ENCODE peak calls at places on chromosomes 5 and 9, in seven cellular contexts. S is GM23338, B is HCT116, K is SK-N-SH, H is HepG2, Y is GM12878, L is K562. Q is an unnamed sample. For H3K36me3, the result is how much of the 10 kb centered on the place peaks cover.

GRCh38 chr5:119070578-119070827 is 384 bp upstream of the DMXL1 start:
- DNase-seq in B (no peak), Y (no peak), S (peak), K (peak), H (no peak), L (no peak), Q (no peak)

GRCh38 chr5:43312699-43313034 is 545 bp downstream of the HMGCS1 start:
- DNase-seq in K (no peak), B (no peak), H (no peak), S (no peak), L (no peak), Y (no peak), Q (no peak)

GRCh38 chr5:165334186-165334585 is 1828.8 kb downstream of the MAT2B start:
- DNase-seq in S (no peak), B (no peak), L (no peak), H (no peak), K (no peak), Y (no peak), Q (no peak)

GRCh38 chr9:115775669-115776068 is 377.9 kb upstream of the PAPPA start:
- DNase-seq in H (no peak), B (no peak), S (no peak), K (no peak), L (no peak), Y (no peak), Q (no peak)

GRCh38 chr5:125148076-125148475 is 401.6 kb upstream of the ZNF608 start:
- DNase-seq in B (no peak), K (no peak), Y (no peak), S (no peak), L (no peak), H (no peak), Q (no peak)

GRCh38 chr9:105637787-105638395 is 24.4 kb upstream of the TAL2 start:
- DNase-seq in H (no peak), Y (no peak), S (peak), L (no peak), B (no peak), K (no peak), Q (no peak)

GRCh38 chr5:3385874-3386536 is 209.6 kb upstream of the IRX1 start:
- DNase-seq in B (no peak), H (no peak), K (no peak), L (no peak), Y (no peak), S (no peak), Q (no peak)

GRCh38 chr5:177987326-177987725 is 8.7 kb downstream of the PROP1 start:
- DNase-seq in B (no peak), K (no peak), Y (no peak), S (no peak), L (no peak), H (no peak), Q (no peak)

GRCh38 chr9:129411501-129412175 is 209.3 kb downstream of the C9orf50 start:
- DNase-seq in L (no peak), B (no peak), Y (no peak), S (no peak), K (no peak), H (no peak), Q (no peak)

DNA sequence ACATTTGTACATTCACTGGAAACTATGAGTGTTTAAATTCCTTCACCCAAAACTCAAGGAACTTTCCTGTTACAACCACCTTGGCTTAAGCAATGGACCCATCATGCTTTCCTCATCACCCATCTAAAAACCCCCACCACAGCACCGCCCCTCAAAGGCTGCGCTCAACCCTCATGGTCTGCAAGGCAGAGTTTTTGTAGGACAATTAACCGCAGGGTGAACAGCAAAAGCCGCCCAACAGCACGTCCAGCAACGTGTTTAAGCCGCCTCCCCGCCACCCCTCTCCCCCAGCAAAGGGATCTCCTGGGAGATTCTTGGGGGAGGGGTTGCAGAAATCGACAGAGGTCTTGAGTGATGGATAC is 2.0 kb downstream of the ROR2 start:
- DNase-seq in K (peak), Y (no peak), L (peak), B (no peak), H (no peak), S (peak), Q (no peak)
- H3K4me3 ChIP-seq in K (no peak), Y (no peak), L (peak), B (peak), H (no peak), S (peak), Q (peak)

GRCh38 chr9:7121664-7122063 is 363.9 kb downstream of the KDM4C start:
- DNase-seq in L (no peak), S (no peak), B (no peak), Y (no peak), H (no peak), K (no peak), Q (no peak)

GRCh38 chr9:7121055-7121454 is 363.3 kb downstream of the KDM4C start:
- DNase-seq in B (no peak), L (peak), S (no peak), K (no peak), H (no peak), Y (peak), Q (no peak)

GRCh38 chr9:7123743-7124142 is 366.0 kb downstream of the KDM4C start:
- DNase-seq in S (no peak), K (no peak), B (peak), L (no peak), Y (no peak), H (no peak), Q (no peak)

GRCh38 chr9:7129391-7129790 is 371.6 kb downstream of the KDM4C start:
- DNase-seq in K (no peak), H (no peak), Y (no peak), S (peak), L (no peak), B (no peak), Q (no peak)

GRCh38 chr9:7125231-7125630 is 367.5 kb downstream of the KDM4C start:
- DNase-seq in B (no peak), L (no peak), H (no peak), Y (no peak), K (no peak), S (no peak), Q (no peak)
- H3K36me3 ChIP-seq in B (under half), L (under half), H (under half), Y (under half), K (under half), S (under half), Q (under half)

GRCh38 chr5:42168091-42168670 is 243.1 kb downstream of the FBXO4 start:
- DNase-seq in Y (no peak), L (no peak), B (no peak), S (no peak), K (no peak), H (no peak), Q (no peak)
- TF ChIP-seq REST in Y (no peak), L (no peak), B (no peak), S (no peak), K (no peak), H (no peak), Q (no peak)

GRCh38 chr5:122401991-122402710 is 90.1 kb downstream of the SNCAIP start:
- DNase-seq in S (no peak), L (no peak), B (no peak), Y (no peak), K (no peak), H (no peak), Q (no peak)

GRCh38 chr5:122403965-122404364 is 91.9 kb downstream of the SNCAIP start:
- DNase-seq in L (no peak), B (no peak), H (no peak), S (no peak), Y (no peak), K (no peak), Q (no peak)

GRCh38 chr5:122403256-122403655 is 91.2 kb downstream of the SNCAIP start:
- DNase-seq in Y (no peak), S (no peak), B (no peak), L (no peak), K (no peak), H (no peak), Q (no peak)

GRCh38 chr5:122404653-122405362 is 92.8 kb downstream of the SNCAIP start:
- DNase-seq in Y (no peak), K (no peak), S (no peak), L (no peak), H (no peak), B (no peak), Q (no peak)

GRCh38 chr5:122400961-122401360 is 88.9 kb downstream of the SNCAIP start:
- DNase-seq in Y (no peak), L (no peak), S (no peak), K (no peak), B (no peak), H (no peak), Q (no peak)
- H3K4me3 ChIP-seq in Y (no peak), L (no peak), S (no peak), K (no peak), B (no peak), H (no peak), Q (no peak)

DNA sequence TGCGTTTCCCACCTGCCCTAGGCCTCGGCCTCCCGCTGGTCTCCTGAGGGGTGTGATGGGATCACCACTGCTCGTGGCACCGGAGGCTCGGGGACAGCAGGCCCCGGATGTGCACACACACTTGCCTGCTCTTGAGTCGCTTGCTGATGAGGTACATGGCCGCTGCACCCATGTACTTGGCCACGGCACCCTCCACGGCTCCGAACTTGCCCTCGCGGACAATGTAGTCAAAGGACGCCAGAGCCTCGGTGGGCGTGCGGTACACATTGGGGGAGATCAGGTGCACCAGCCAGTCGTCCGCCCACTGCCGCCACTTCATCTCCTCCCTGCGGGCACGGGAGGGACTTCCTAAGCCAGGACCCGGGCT is 4.7 kb downstream of the PTGES2 start:
- DNase-seq in Y (no peak), K (no peak), B (no peak), L (no peak), H (no peak), S (no peak), Q (no peak)
- H3K36me3 ChIP-seq in Y (under half), K (under half), B (under half), L (half or more), H (under half), S (under half), Q (under half)